ENCODE peak calls at places on chromosome 20, in eight cellular contexts. P is PC-9, B is heart right ventricle, R is gastrocnemius medialis, U is lower lobe of right lung, T is neural progenitor cell, C is brain microvascular endothelial cell, V is pancreas. N is an unnamed sample.

GRCh38 chr20:57265649-57266250 is 691 bp downstream of the BMP7 start:
- DNase-seq in P (no peak), B (no peak), R (no peak), U (no peak), T (peak), C (no peak), V (no peak), N (peak)

GRCh38 chr20:45592574-45593189 is 13.6 kb upstream of the WFDC8 start:
- DNase-seq in P (peak), B (no peak), R (no peak), U (no peak), T (peak), C (peak), V (no peak), N (no peak)

GRCh38 chr20:36084356-36084755 is 70.2 kb upstream of the EPB41L1 start:
- DNase-seq in P (no peak), B (no peak), R (no peak), U (no peak), T (no peak), C (no peak), V (no peak), N (no peak)

GRCh38 chr20:44056010-44056698 is 130.8 kb downstream of the JPH2 start:
- DNase-seq in P (peak), B (no peak), R (no peak), U (no peak), T (peak), C (peak), V (no peak), N (no peak)

GRCh38 chr20:8020314-8021079 is 936 bp upstream of the TMX4 start:
- DNase-seq in P (no peak), B (no peak), R (no peak), U (no peak), T (no peak), C (no peak), V (no peak), N (no peak)

GRCh38 chr20:63177785-63178444 is 38.0 kb downstream of the YTHDF1 start:
- DNase-seq in P (no peak), B (no peak), R (no peak), U (no peak), T (peak), C (no peak), V (no peak), N (no peak)

GRCh38 chr20:36969478-36970186 is 18.1 kb upstream of the SAMHD1 start:
- DNase-seq in P (no peak), B (no peak), R (no peak), U (no peak), T (no peak), C (no peak), V (no peak), N (no peak)

GRCh38 chr20:24027229-24027628 is 38.6 kb upstream of the GGTLC1 start:
- DNase-seq in P (no peak), B (peak), R (peak), U (peak), T (no peak), C (peak), V (peak), N (no peak)

GRCh38 chr20:46293084-46293483 is 15.2 kb downstream of the CDH22 start:
- DNase-seq in P (no peak), B (no peak), R (no peak), U (no peak), T (peak), C (peak), V (no peak), N (no peak)

GRCh38 chr20:35490736-35491181 is 35.4 kb downstream of the CEP250 start:
- DNase-seq in P (no peak), B (no peak), R (no peak), U (no peak), T (no peak), C (no peak), V (no peak), N (no peak)

GRCh38 chr20:54601831-54602515 is 126.6 kb downstream of the DOK5 start:
- DNase-seq in P (no peak), B (no peak), R (no peak), U (no peak), T (no peak), C (no peak), V (no peak), N (no peak)

GRCh38 chr20:21303872-21304586 is 898 bp downstream of the XRN2 start:
- DNase-seq in P (no peak), B (no peak), R (no peak), U (no peak), T (no peak), C (no peak), V (no peak), N (no peak)

GRCh38 chr20:15619816-15620215 is 953.4 kb downstream of the KIF16B start:
- DNase-seq in P (no peak), B (no peak), R (no peak), U (no peak), T (no peak), C (no peak), V (no peak), N (no peak)

GRCh38 chr20:23659989-23660837 is 22.5 kb upstream of the CST3 start:
- DNase-seq in P (no peak), B (peak), R (peak), U (no peak), T (no peak), C (no peak), V (no peak), N (no peak)

GRCh38 chr20:42530855-42531674 is 658.6 kb downstream of the PTPRT start:
- DNase-seq in P (peak), B (peak), R (no peak), U (no peak), T (peak), C (no peak), V (no peak), N (no peak)

GRCh38 chr20:36847710-36848040 is 28.3 kb upstream of the TLDC2 start:
- DNase-seq in P (no peak), B (no peak), R (no peak), U (no peak), T (no peak), C (no peak), V (no peak), N (no peak)

GRCh38 chr20:2431185-2431584 is 39.4 kb downstream of the SNRPB start:
- DNase-seq in P (no peak), B (no peak), R (no peak), U (no peak), T (no peak), C (no peak), V (no peak), N (no peak)

GRCh38 chr20:47789081-47789998 is 4.1 kb upstream of the SULF2 start:
- DNase-seq in P (peak), B (no peak), R (no peak), U (no peak), T (no peak), C (no peak), V (no peak), N (no peak)
- H3K4me3 ChIP-seq in P (no peak), B (no peak), R (no peak), U (no peak), T (no peak), C (no peak), V (no peak), N (no peak)

DNA sequence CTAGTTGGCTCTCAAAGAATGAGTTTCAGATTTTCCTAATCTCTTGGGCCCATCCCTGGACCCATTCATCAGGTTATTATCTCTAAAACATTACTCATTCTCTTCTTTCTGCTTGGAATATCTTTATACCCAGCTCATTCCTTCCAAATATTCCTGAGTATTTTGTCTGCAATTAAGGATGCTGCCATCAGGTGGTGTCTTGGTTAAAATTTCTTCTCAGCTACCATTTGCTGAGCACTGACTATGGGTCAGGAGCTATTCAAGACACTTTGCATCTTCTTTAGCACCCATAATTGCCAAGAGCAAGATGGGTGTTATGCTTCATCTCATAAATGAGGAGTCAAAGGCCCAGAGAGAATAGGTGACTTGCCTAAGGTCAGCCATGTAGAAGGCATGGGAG is 8.4 kb downstream of the SUN5 start:
- DNase-seq in P (no peak), B (no peak), R (no peak), U (no peak), T (no peak), C (no peak), V (no peak), N (no peak)
- TF ChIP-seq CTCF in P (no peak), B (no peak), R (no peak), U (no peak), T (peak), C (no peak), V (no peak), N (no peak)

GRCh38 chr20:3767434-3768341 is at the start of gene ADISSP:
- DNase-seq in P (peak), B (peak), R (peak), U (peak), T (peak), C (peak), V (peak), N (peak)

GRCh38 chr20:3764659-3765058 is 2.9 kb downstream of the ADISSP start:
- DNase-seq in P (no peak), B (no peak), R (no peak), U (peak), T (no peak), C (no peak), V (no peak), N (no peak)

GRCh38 chr20:3766832-3767433 is 620 bp downstream of the ADISSP start:
- DNase-seq in P (no peak), B (peak), R (no peak), U (peak), T (peak), C (no peak), V (no peak), N (no peak)

GRCh38 chr20:3765171-3765887 is 2.2 kb downstream of the ADISSP start:
- DNase-seq in P (no peak), B (peak), R (no peak), U (peak), T (no peak), C (no peak), V (no peak), N (no peak)

GRCh38 chr20:3766381-3766780 is 1.2 kb downstream of the ADISSP start:
- DNase-seq in P (no peak), B (no peak), R (no peak), U (peak), T (no peak), C (no peak), V (no peak), N (no peak)
- H3K27ac ChIP-seq in P (no peak), B (peak), R (peak), U (no peak), T (no peak), C (no peak), V (no peak), N (peak)

DNA sequence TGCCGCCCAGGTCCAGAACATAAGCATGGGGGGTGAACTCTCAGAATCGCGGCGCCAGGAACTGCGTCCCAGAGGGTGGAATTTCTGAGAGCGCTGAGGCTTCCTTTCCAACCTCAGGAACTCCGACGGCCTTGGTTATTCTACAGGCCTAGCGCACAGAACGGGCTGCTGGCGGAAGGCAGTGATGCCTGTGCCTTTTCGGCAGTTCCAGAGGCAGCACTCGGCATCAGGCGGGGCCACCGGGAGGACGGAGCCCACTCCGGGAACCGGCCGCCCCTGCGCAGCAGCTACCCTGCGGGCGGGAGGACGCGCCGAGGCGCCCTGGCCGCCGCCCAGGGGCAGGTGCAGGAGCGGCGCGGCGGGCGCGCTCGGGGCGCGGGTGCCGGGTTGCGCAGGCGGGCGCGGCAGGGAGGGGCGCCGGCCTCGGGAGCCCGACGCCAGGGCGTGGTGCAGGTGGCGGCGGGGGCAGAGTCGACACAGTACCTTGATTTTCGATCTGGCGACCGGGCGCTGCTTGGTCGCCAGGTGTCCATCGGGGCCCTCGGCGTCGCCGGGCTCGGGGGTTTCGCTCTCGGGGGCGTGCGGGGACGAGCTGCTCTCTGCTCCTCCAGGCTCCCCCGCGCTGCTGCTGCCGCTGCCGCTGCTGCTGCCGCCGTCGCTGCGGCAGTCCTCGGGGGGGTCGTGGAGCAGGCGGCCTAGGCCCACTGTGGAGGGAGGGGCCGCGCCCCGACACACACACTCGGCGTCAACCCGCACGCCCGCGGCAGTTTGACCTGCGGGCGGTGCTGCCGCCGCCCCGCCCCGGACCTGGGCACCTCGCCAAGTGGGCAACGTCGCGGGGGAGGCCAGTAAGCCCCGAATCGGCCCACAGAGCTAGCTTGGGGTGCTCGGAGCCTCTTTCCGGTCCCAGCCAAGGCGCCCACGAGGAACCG is 1.3 kb downstream of the OVOL2 start:
- DNase-seq in P (peak), B (no peak), R (no peak), U (peak), T (peak), C (no peak), V (peak), N (no peak)
- H3K4me3 ChIP-seq in P (peak), B (peak), R (peak), U (peak), T (peak), C (peak), V (peak), N (peak)

GRCh38 chr20:51800132-51800721 is 2.1 kb downstream of the SALL4 start:
- DNase-seq in P (peak), B (peak), R (no peak), U (peak), T (peak), C (no peak), V (peak), N (no peak)

GRCh38 chr20:51799586-51799985 is 2.7 kb downstream of the SALL4 start:
- DNase-seq in P (no peak), B (no peak), R (no peak), U (no peak), T (peak), C (no peak), V (no peak), N (no peak)

GRCh38 chr20:51802170-51802745 is at the start of gene SALL4:
- DNase-seq in P (no peak), B (no peak), R (no peak), U (no peak), T (peak), C (no peak), V (peak), N (no peak)

GRCh38 chr20:51800769-51801219 is 1.5 kb downstream of the SALL4 start:
- DNase-seq in P (peak), B (peak), R (no peak), U (no peak), T (peak), C (no peak), V (peak), N (no peak)

GRCh38 chr20:51801220-51801991 is 915 bp downstream of the SALL4 start:
- DNase-seq in P (peak), B (no peak), R (no peak), U (no peak), T (peak), C (no peak), V (no peak), N (no peak)
- TF ChIP-seq CTCF in P (no peak), B (no peak), R (no peak), U (no peak), T (peak), C (peak), V (no peak), N (peak)

DNA sequence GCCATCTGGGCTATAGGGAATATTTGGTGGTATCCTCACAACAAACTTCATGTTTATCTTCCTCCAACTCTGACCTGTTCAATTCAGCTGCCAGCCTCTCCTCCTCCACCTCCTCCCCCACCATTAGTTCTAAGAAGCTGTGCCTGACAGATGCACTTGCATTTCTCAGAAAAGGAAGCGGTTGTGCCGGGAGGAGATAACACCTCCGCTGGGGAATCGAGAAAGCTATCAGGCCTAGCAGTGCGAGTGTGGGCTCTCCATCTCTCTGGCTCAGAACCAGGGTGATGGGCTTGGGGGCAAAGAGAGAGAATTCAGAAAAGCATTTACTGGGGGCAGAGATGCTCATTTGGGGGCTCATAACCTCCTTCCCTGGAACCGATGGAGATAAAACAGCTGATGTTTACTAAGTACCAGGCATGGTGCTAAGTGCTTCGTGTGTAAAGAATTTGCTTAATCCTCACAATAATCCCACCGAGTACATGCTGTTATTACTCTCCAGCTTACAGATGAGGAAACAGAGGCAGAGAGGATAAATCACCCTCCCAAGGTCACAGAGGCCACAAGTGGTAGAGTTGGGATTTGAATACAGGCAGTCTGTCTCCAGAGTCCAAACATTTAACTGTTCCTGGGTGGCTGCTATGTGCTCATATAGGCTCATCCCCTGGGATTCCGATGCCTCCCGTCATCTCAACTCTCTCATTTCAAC is 38.3 kb downstream of the COX4I2 start:
- DNase-seq in P (no peak), B (peak), R (no peak), U (no peak), T (no peak), C (peak), V (no peak), N (peak)
- H3K27ac ChIP-seq in P (peak), B (peak), R (peak), U (peak), T (no peak), C (peak), V (peak), N (peak)

GRCh38 chr20:38673261-38673660 is 51.0 kb upstream of the SLC32A1 start:
- DNase-seq in P (no peak), B (no peak), R (no peak), U (no peak), T (no peak), C (no peak), V (no peak), N (no peak)
- H3K4me3 ChIP-seq in P (no peak), B (no peak), R (no peak), U (no peak), T (peak), C (no peak), V (no peak), N (peak)

DNA sequence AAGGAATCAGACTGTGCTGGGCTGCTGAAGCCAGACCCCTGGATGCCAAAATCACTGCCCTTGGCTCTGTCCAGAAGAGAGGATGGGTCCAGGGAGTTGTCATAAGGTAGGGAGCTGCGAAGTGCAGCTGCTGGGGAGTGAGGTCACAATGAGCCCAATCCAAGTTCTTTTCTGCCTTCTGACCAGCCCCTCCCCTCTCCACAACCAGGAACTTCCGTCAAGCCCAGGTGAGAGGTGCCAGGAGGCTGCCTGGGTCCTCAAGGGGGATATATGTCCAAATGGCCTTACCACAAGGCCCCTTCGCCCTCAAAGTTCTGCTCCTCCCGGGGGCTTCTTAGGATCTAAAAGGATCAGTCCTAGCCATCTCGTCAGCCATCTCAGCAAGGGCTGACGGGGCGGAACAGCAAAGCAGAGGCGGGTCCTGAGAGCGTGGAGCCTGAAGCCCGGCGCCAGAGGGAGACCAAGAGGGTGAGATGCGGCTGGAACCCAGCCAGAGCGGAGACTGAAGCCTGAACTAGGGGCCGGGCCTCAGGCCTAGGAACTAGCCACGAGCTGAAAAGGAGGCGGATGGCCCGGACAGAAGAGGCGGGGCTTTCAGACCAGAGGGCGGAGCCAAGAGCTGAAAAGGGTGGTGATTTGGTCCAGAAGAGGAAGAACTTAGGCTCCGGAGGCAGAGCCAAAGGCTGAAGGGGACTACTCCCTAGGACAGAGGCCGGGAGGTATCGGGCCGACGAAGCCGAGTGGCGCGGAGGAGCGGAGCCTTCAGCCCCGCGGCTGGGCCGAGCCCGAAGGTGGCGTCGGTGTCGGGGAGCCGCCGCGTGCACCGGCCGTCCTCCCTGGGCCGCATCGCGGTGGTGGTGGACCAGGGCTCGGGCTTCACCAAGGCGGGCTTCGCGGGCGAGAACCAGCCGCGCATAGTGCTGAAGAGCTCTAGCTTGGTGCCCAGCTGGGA is at the start of gene ACTL10:
- DNase-seq in P (peak), B (peak), R (peak), U (peak), T (peak), C (peak), V (peak), N (peak)
- TF ChIP-seq CTCF in P (no peak), B (peak), R (peak), U (peak), T (no peak), C (peak), V (no peak), N (peak)